ENCODE peak calls at places on chromosomes 12 and 14, in seven cellular contexts. One of them, this sample, is unnamed.

GRCh38 chr12:112190626-112191025 is 65.3 kb downstream of the TRAFD1 start:
- DNase-seq in GM23338: no peak
- DNase-seq in neuronal stem cell: no peak
- DNase-seq in A549: no peak
- DNase-seq in neural progenitor cell: no peak
- DNase-seq in OCI-LY7: no peak
- DNase-seq in GM23248: no peak
- DNase-seq in this sample: no peak

GRCh38 chr12:39272934-39273770 is 169.8 kb downstream of the KIF21A start:
- DNase-seq in GM23338: peak
- DNase-seq in neuronal stem cell: peak
- DNase-seq in A549: peak
- DNase-seq in neural progenitor cell: peak
- DNase-seq in OCI-LY7: peak
- DNase-seq in GM23248: peak
- DNase-seq in this sample: peak

GRCh38 chr12:53345486-53346195 is 9.5 kb upstream of the SP7 start:
- DNase-seq in GM23338: peak
- DNase-seq in neuronal stem cell: no peak
- DNase-seq in A549: no peak
- DNase-seq in neural progenitor cell: no peak
- DNase-seq in OCI-LY7: no peak
- DNase-seq in GM23248: peak
- DNase-seq in this sample: no peak

GRCh38 chr12:125403145-125403789 is 338.0 kb downstream of the AACS start:
- DNase-seq in GM23338: peak
- DNase-seq in neuronal stem cell: peak
- DNase-seq in A549: no peak
- DNase-seq in neural progenitor cell: peak
- DNase-seq in OCI-LY7: peak
- DNase-seq in GM23248: peak
- DNase-seq in this sample: no peak

GRCh38 chr14:70073924-70074566 is 114.7 kb downstream of the SLC8A3 start:
- DNase-seq in GM23338: peak
- DNase-seq in neuronal stem cell: peak
- DNase-seq in A549: peak
- DNase-seq in neural progenitor cell: peak
- DNase-seq in OCI-LY7: peak
- DNase-seq in GM23248: peak
- DNase-seq in this sample: peak

GRCh38 chr12:2963760-2964292 is 4.6 kb downstream of the TEAD4 start:
- DNase-seq in GM23338: peak
- DNase-seq in neuronal stem cell: no peak
- DNase-seq in A549: no peak
- DNase-seq in neural progenitor cell: no peak
- DNase-seq in OCI-LY7: no peak
- DNase-seq in GM23248: no peak
- DNase-seq in this sample: no peak

GRCh38 chr12:113855998-113856397 is 110.1 kb downstream of the RBM19 start:
- DNase-seq in GM23338: no peak
- DNase-seq in neuronal stem cell: no peak
- DNase-seq in A549: no peak
- DNase-seq in neural progenitor cell: no peak
- DNase-seq in OCI-LY7: no peak
- DNase-seq in GM23248: no peak
- DNase-seq in this sample: no peak

GRCh38 chr14:75430106-75430505 is 2.3 kb downstream of the JDP2 start:
- DNase-seq in GM23338: no peak
- DNase-seq in neuronal stem cell: no peak
- DNase-seq in A549: no peak
- DNase-seq in neural progenitor cell: no peak
- DNase-seq in OCI-LY7: no peak
- DNase-seq in GM23248: peak
- DNase-seq in this sample: no peak

GRCh38 chr14:29587046-29587445 is 340.6 kb downstream of the PRKD1 start:
- DNase-seq in GM23338: no peak
- DNase-seq in neuronal stem cell: no peak
- DNase-seq in A549: no peak
- DNase-seq in neural progenitor cell: no peak
- DNase-seq in OCI-LY7: no peak
- DNase-seq in GM23248: no peak
- DNase-seq in this sample: no peak

GRCh38 chr14:36818794-36819384 is 157.2 kb downstream of the PAX9 start:
- DNase-seq in GM23338: no peak
- DNase-seq in neuronal stem cell: peak
- DNase-seq in A549: no peak
- DNase-seq in neural progenitor cell: peak
- DNase-seq in OCI-LY7: no peak
- DNase-seq in GM23248: peak
- DNase-seq in this sample: no peak

GRCh38 chr12:103397536-103397935 is 98.2 kb downstream of the C12orf42 start:
- DNase-seq in GM23338: no peak
- DNase-seq in neuronal stem cell: no peak
- DNase-seq in A549: no peak
- DNase-seq in neural progenitor cell: no peak
- DNase-seq in OCI-LY7: no peak
- DNase-seq in GM23248: no peak
- DNase-seq in this sample: no peak

GRCh38 chr12:40254455-40255085 is 29.8 kb downstream of the LRRK2 start:
- DNase-seq in GM23338: no peak
- DNase-seq in neuronal stem cell: no peak
- DNase-seq in A549: no peak
- DNase-seq in neural progenitor cell: no peak
- DNase-seq in OCI-LY7: peak
- DNase-seq in GM23248: no peak
- DNase-seq in this sample: no peak

DNA sequence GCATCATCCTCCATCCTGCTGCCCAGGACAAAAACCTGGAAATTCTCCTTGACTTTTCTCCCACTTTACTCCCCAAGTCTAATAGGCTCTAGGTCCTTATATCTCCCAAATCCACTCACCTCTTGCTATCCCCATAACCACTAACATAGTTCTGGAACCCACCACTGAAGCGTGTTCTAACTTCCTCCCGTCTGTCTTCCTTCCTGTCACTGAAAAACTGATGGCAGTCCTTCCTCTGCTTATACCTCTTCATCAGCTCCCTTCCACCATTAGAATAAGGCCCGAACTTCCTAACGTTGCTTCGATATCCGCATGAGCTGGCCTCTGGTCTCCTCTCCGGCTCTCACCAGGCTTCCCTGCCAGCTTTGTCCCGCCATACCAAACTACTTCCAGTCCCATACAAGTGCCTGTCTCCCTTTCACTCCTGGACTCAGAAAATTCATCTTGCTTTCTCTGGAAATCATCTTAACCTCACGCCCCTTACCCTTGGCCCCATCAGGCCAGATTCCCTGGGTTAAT is 63.0 kb upstream of the BCL2L14 start:
- DNase-seq in GM23338: no peak
- DNase-seq in neuronal stem cell: no peak
- DNase-seq in A549: no peak
- DNase-seq in neural progenitor cell: no peak
- DNase-seq in OCI-LY7: no peak
- DNase-seq in GM23248: no peak
- DNase-seq in this sample: no peak
- H3K4me2 ChIP-seq in GM23338: no peak
- H3K4me2 ChIP-seq in neuronal stem cell: no peak
- H3K4me2 ChIP-seq in A549: no peak
- H3K4me2 ChIP-seq in neural progenitor cell: no peak
- H3K4me2 ChIP-seq in OCI-LY7: peak
- H3K4me2 ChIP-seq in GM23248: no peak
- H3K4me2 ChIP-seq in this sample: no peak

DNA sequence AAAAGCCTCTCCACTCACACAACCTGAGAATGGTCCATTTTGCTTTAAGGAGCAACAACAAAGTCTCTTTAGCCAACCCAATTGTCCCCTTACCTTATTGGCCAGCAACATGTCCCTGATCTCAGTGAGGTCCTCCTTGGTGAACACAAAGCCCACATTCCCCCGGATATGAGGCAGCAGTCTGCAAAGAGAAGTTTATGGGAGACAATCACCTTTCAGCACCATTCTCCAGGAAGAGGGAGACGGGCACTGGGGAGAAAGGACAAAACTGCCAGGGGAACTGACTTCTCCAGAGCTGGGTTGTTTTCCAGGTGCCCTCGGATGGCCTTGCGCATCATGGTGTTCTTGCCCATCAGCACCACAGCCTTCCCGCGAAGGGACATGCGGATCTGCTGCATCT is 1.9 kb downstream of the RPLP0 start:
- DNase-seq in GM23338: no peak
- DNase-seq in neuronal stem cell: no peak
- DNase-seq in A549: no peak
- DNase-seq in neural progenitor cell: no peak
- DNase-seq in OCI-LY7: no peak
- DNase-seq in GM23248: no peak
- DNase-seq in this sample: no peak
- H3K27ac ChIP-seq in GM23338: peak
- H3K27ac ChIP-seq in neuronal stem cell: no peak
- H3K27ac ChIP-seq in A549: peak
- H3K27ac ChIP-seq in neural progenitor cell: peak
- H3K27ac ChIP-seq in OCI-LY7: peak
- H3K27ac ChIP-seq in GM23248: peak
- H3K27ac ChIP-seq in this sample: peak

GRCh38 chr14:63902375-63902976 is 49.7 kb downstream of the SYNE2 start:
- DNase-seq in GM23338: no peak
- DNase-seq in neuronal stem cell: no peak
- DNase-seq in A549: no peak
- DNase-seq in neural progenitor cell: no peak
- DNase-seq in OCI-LY7: no peak
- DNase-seq in GM23248: no peak
- DNase-seq in this sample: no peak

GRCh38 chr14:63901434-63902085 is 48.8 kb downstream of the SYNE2 start:
- DNase-seq in GM23338: no peak
- DNase-seq in neuronal stem cell: no peak
- DNase-seq in A549: no peak
- DNase-seq in neural progenitor cell: no peak
- DNase-seq in OCI-LY7: no peak
- DNase-seq in GM23248: peak
- DNase-seq in this sample: no peak

GRCh38 chr14:63896278-63896720 is 43.5 kb downstream of the SYNE2 start:
- DNase-seq in GM23338: no peak
- DNase-seq in neuronal stem cell: no peak
- DNase-seq in A549: no peak
- DNase-seq in neural progenitor cell: no peak
- DNase-seq in OCI-LY7: no peak
- DNase-seq in GM23248: peak
- DNase-seq in this sample: no peak

GRCh38 chr14:63897706-63898105 is 44.9 kb downstream of the SYNE2 start:
- DNase-seq in GM23338: no peak
- DNase-seq in neuronal stem cell: no peak
- DNase-seq in A549: no peak
- DNase-seq in neural progenitor cell: no peak
- DNase-seq in OCI-LY7: no peak
- DNase-seq in GM23248: peak
- DNase-seq in this sample: no peak

GRCh38 chr14:63899953-63900352 is 47.1 kb downstream of the SYNE2 start:
- DNase-seq in GM23338: no peak
- DNase-seq in neuronal stem cell: no peak
- DNase-seq in A549: no peak
- DNase-seq in neural progenitor cell: no peak
- DNase-seq in OCI-LY7: no peak
- DNase-seq in GM23248: no peak
- DNase-seq in this sample: no peak
- H3K4me2 ChIP-seq in GM23338: no peak
- H3K4me2 ChIP-seq in neuronal stem cell: no peak
- H3K4me2 ChIP-seq in A549: no peak
- H3K4me2 ChIP-seq in neural progenitor cell: no peak
- H3K4me2 ChIP-seq in OCI-LY7: no peak
- H3K4me2 ChIP-seq in GM23248: no peak
- H3K4me2 ChIP-seq in this sample: no peak

GRCh38 chr12:14885718-14886201 is at the start of gene MGP:
- DNase-seq in GM23338: no peak
- DNase-seq in neuronal stem cell: no peak
- DNase-seq in A549: no peak
- DNase-seq in neural progenitor cell: no peak
- DNase-seq in OCI-LY7: no peak
- DNase-seq in GM23248: peak
- DNase-seq in this sample: no peak
- H3K27ac ChIP-seq in GM23338: no peak
- H3K27ac ChIP-seq in neuronal stem cell: no peak
- H3K27ac ChIP-seq in A549: no peak
- H3K27ac ChIP-seq in neural progenitor cell: no peak
- H3K27ac ChIP-seq in OCI-LY7: peak
- H3K27ac ChIP-seq in GM23248: no peak
- H3K27ac ChIP-seq in this sample: peak

DNA sequence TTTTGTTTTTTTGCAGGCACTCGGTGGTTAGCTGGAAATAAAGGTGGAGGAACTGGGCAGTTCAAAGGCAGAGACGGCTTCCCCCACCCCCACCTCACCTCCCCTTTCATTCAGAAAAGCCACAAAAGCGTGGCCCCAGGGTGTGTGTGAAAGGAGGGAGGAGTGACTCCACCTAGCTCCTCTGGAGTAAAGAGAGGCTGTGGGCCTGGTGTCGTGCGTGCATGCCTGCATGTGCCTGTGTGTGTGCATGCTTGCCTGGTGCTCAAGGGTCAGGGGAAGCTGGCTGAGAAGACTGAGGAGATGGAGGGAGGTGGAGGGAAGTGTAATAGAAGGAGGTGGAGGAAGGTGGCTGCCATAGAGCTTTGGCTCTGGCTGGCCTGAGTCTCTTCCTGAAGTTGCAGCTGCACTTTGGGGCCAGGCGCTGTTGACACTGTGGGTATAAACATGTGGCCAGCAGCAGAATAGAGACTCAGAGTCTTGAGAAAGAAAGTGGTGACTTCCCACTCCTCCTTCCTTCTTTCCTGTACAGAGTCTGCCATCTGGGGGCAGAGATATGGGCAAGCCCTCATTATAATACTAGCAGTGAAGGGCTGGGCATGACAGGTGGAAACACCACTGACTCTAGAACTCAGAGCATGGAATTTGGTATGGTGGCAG is 36.9 kb upstream of the SINHCAF start:
- DNase-seq in GM23338: peak
- DNase-seq in neuronal stem cell: peak
- DNase-seq in A549: no peak
- DNase-seq in neural progenitor cell: peak
- DNase-seq in OCI-LY7: peak
- DNase-seq in GM23248: no peak
- DNase-seq in this sample: peak
- H3K4me2 ChIP-seq in GM23338: peak
- H3K4me2 ChIP-seq in neuronal stem cell: peak
- H3K4me2 ChIP-seq in A549: peak
- H3K4me2 ChIP-seq in neural progenitor cell: peak
- H3K4me2 ChIP-seq in OCI-LY7: peak
- H3K4me2 ChIP-seq in GM23248: no peak
- H3K4me2 ChIP-seq in this sample: peak

DNA sequence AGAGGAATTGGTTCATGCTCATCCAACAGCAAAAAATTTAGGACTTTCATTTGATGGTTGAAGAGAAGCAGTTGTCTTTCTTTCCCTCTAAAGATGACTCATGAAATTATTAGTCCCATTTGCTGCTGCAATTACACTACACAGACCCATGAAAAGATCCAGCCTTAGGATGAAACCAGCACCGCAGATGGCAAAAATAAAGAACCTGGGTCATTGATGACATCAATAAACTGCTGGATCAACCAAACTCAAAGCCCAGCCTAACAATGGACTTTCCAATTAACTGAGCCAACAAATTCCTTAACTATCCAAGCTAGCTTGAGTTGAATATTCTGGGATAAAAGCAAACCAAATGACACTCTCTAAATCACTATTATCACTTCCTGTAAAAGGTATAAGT is 20.7 kb downstream of the DICER1 start:
- DNase-seq in GM23338: no peak
- DNase-seq in neuronal stem cell: no peak
- DNase-seq in A549: no peak
- DNase-seq in neural progenitor cell: no peak
- DNase-seq in OCI-LY7: no peak
- DNase-seq in GM23248: no peak
- DNase-seq in this sample: no peak
- H3K27ac ChIP-seq in GM23338: no peak
- H3K27ac ChIP-seq in neuronal stem cell: no peak
- H3K27ac ChIP-seq in A549: no peak
- H3K27ac ChIP-seq in neural progenitor cell: no peak
- H3K27ac ChIP-seq in OCI-LY7: no peak
- H3K27ac ChIP-seq in GM23248: no peak
- H3K27ac ChIP-seq in this sample: no peak

This sample was measured in MM.1S.